ENCODE peak calls at places on chromosomes 12 and 14, in nine cellular contexts. I is WERI-Rb-1; T is stomach; H is right atrium auricular region; P is CD4-positive, alpha-beta T cell; N is SK-N-SH; R is IMR-90; F is GM23338; E is RWPE2. Z is an unnamed sample. For H3K27me3, the result is how much of the 10 kb centered on the place peaks cover.

GRCh38 chr12:77560714-77561113 is 270.0 kb upstream of the NAV3 start:
- DNase-seq in F (peak), R (no peak), T (no peak), I (no peak), P (no peak), N (no peak), H (no peak), E (no peak), Z (no peak)

GRCh38 chr12:122104844-122105243 is 26.3 kb downstream of the MLXIP start:
- DNase-seq in N (no peak), P (no peak), E (no peak), R (no peak), F (no peak), T (no peak), H (no peak), I (no peak), Z (no peak)

GRCh38 chr14:95609398-95609990 is 74.6 kb downstream of the GLRX5 start:
- DNase-seq in N (peak), I (peak), E (no peak), H (no peak), F (peak), P (no peak), T (peak), R (peak), Z (no peak)

GRCh38 chr14:100836053-100836805 is 10.3 kb downstream of the MEG3 start:
- DNase-seq in E (no peak), F (no peak), R (no peak), N (no peak), I (no peak), P (no peak), H (no peak), T (no peak), Z (no peak)

GRCh38 chr12:130847097-130847496 is 8.0 kb upstream of the STX2 start:
- DNase-seq in T (no peak), H (no peak), N (no peak), R (peak), P (no peak), E (no peak), I (no peak), F (no peak), Z (no peak)

GRCh38 chr14:80764496-80764895 is 177.0 kb downstream of the CEP128 start:
- DNase-seq in P (no peak), I (no peak), H (no peak), N (no peak), E (no peak), R (peak), T (no peak), F (no peak), Z (no peak)

GRCh38 chr14:24339284-24340151 is at the start of gene RIPK3:
- DNase-seq in H (no peak), E (no peak), T (peak), I (no peak), F (peak), P (peak), N (no peak), R (no peak), Z (no peak)

GRCh38 chr12:47896633-47897032 is 8.2 kb downstream of the VDR start:
- DNase-seq in F (peak), T (no peak), H (no peak), P (no peak), R (no peak), I (no peak), N (no peak), E (peak), Z (no peak)

GRCh38 chr14:100017578-100017977 is 47.6 kb upstream of the EVL start:
- DNase-seq in N (no peak), E (no peak), R (peak), F (no peak), I (no peak), H (no peak), P (no peak), T (no peak), Z (no peak)

GRCh38 chr12:3016191-3016590 is 57.0 kb downstream of the TEAD4 start:
- DNase-seq in H (no peak), F (no peak), E (no peak), T (no peak), N (no peak), R (no peak), I (peak), P (no peak), Z (no peak)

GRCh38 chr12:101298426-101298825 is 18.5 kb downstream of the UTP20 start:
- DNase-seq in N (no peak), E (no peak), T (no peak), R (peak), P (no peak), F (no peak), I (no peak), H (no peak), Z (no peak)

GRCh38 chr14:93126124-93126523 is 10.4 kb upstream of the ITPK1 start:
- DNase-seq in E (no peak), F (no peak), I (no peak), H (no peak), N (no peak), R (no peak), P (no peak), T (no peak), Z (no peak)

GRCh38 chr12:71688961-71689570 is 3.2 kb downstream of the TMEM19 start:
- DNase-seq in N (no peak), R (no peak), I (no peak), P (no peak), T (no peak), E (no peak), H (no peak), F (no peak), Z (no peak)

GRCh38 chr12:104656921-104657320 is 200.2 kb downstream of the CHST11 start:
- DNase-seq in I (no peak), T (no peak), P (no peak), H (no peak), N (no peak), E (no peak), F (no peak), R (peak), Z (peak)

GRCh38 chr12:113261847-113262470 is 40.7 kb downstream of the TPCN1 start:
- DNase-seq in H (no peak), I (no peak), R (peak), N (no peak), P (no peak), T (no peak), F (no peak), E (no peak), Z (no peak)

GRCh38 chr12:24066865-24067264 is 117.4 kb upstream of the SOX5 start:
- DNase-seq in F (no peak), R (peak), I (no peak), N (no peak), P (no peak), E (no peak), T (no peak), H (no peak), Z (no peak)

GRCh38 chr14:75658957-75659356 is 1.7 kb downstream of the ERG28 start:
- DNase-seq in P (no peak), N (no peak), R (no peak), F (no peak), H (no peak), E (no peak), T (no peak), I (no peak), Z (no peak)

GRCh38 chr12:125890983-125891382 is 825.7 kb downstream of the AACS start:
- DNase-seq in N (no peak), R (no peak), I (no peak), H (no peak), P (no peak), E (no peak), T (no peak), F (no peak), Z (no peak)

GRCh38 chr12:127559349-127560040 is 707.5 kb upstream of the TMEM132C start:
- DNase-seq in E (peak), R (peak), T (peak), N (peak), I (peak), P (peak), F (peak), H (no peak), Z (peak)

GRCh38 chr12:32108829-32109228 is 2.2 kb downstream of the BICD1 start:
- DNase-seq in R (no peak), F (no peak), N (no peak), H (no peak), T (no peak), P (no peak), I (no peak), E (no peak), Z (no peak)

DNA sequence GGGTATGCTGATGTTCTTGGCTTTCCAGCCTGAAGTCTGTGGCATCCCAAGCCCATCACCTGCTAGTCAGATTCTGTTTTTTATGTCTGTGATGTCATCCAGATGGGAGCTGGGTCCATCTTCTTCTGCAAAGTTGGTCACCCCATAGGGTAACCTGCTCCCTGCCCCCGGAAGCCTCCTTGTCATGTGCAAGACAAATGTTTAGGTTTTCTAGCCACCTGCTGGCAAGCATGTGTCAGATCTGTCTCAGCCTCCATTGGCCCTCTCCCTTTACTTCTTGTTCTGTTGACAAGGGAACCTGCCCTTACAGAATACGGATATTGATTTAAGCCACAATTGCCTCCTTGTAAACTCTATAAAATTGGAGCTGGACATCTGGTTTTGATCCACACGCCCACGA is 7.4 kb downstream of the NTF3 start:
- DNase-seq in R (peak), N (no peak), E (no peak), T (no peak), F (peak), H (no peak), P (no peak), I (no peak), Z (no peak)
- TF ChIP-seq CTCF in R (no peak), N (no peak), E (no peak), T (no peak), F (no peak), H (no peak), P (no peak), I (peak), Z (no peak)

GRCh38 chr12:132603240-132604107 is 6.9 kb downstream of the LRCOL1 start:
- DNase-seq in H (no peak), I (no peak), N (peak), R (no peak), P (no peak), T (no peak), F (no peak), E (no peak), Z (no peak)
- H3K27me3 ChIP-seq in H (under half), I (under half), N (half or more), R (under half), P (under half), T (half or more), F (half or more), E (half or more), Z (half or more)

DNA sequence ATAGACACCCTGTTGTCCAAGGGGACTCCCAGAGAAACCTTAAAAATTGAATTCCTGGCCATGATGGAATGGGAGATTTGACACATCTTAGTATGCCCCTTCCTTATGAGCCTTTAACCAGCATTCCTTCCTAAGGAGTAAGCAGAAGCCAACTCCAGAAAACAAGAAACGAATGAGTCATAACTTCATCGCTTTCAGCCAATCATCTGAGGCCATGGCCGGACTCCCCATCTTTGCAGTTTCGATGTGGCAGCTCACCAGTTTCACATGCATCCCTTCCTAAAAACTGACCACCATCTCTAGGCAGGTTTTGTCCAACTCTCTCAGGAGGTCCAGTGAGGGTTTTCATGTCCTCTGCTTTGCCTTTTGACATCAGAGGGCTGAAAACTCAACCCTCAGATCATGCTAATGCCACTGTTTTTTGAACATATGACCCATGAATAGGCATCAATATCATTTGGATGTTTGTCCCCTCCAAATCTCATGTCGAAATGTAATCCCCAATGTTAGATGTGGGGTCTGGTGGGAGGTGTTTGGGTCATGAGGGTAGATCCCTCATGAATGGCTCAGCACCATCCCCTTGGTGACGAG is 19.9 kb downstream of the DAAM1 start:
- DNase-seq in P (no peak), H (no peak), N (no peak), E (no peak), F (no peak), I (no peak), R (peak), T (no peak), Z (no peak)
- H3K27ac ChIP-seq in P (no peak), H (no peak), N (peak), E (no peak), F (no peak), I (no peak), R (no peak), T (no peak), Z (no peak)

GRCh38 chr12:114396869-114397719 is 8.8 kb downstream of the TBX5 start:
- DNase-seq in I (no peak), T (no peak), H (no peak), N (no peak), F (no peak), P (no peak), R (peak), E (no peak), Z (no peak)
- TF ChIP-seq CTCF in I (no peak), T (no peak), H (no peak), N (no peak), F (no peak), P (no peak), R (no peak), E (no peak), Z (no peak)